ENCODE peak calls at places on chromosome 3, in five cellular contexts. J is T-helper 9 cell; O is WERI-Rb-1; L is BE2C; Z is activated CD8-positive, alpha-beta memory T cell treated with anti-CD3 and anti-CD28 coated beads for 48 hours. D is an unnamed sample.

GRCh38 chr3:449711-450110 is 253.1 kb downstream of the CHL1 start:
- DNase-seq in J (no peak), O (no peak), L (no peak), Z (no peak), D (no peak)

GRCh38 chr3:122660575-122660974 is 20.1 kb upstream of the PARP14 start:
- DNase-seq in J (no peak), O (no peak), L (no peak), Z (no peak), D (no peak)

GRCh38 chr3:98901032-98901464 is 447 bp downstream of the DCBLD2 start:
- DNase-seq in J (peak), O (peak), L (peak), Z (no peak), D (no peak)

GRCh38 chr3:72573051-72573450 is 275.2 kb downstream of the SHQ1 start:
- DNase-seq in J (no peak), O (no peak), L (no peak), Z (no peak), D (no peak)

GRCh38 chr3:172104471-172105072 is 65.2 kb downstream of the FNDC3B start:
- DNase-seq in J (no peak), O (no peak), L (no peak), Z (no peak), D (no peak)

GRCh38 chr3:114454592-114455251 is 160.9 kb downstream of the TIGIT start:
- DNase-seq in J (no peak), O (no peak), L (peak), Z (no peak), D (no peak)

GRCh38 chr3:128355549-128355930 is 111.2 kb downstream of the DNAJB8 start:
- DNase-seq in J (no peak), O (no peak), L (no peak), Z (no peak), D (no peak)

GRCh38 chr3:64462203-64463120 is 225.3 kb downstream of the ADAMTS9 start:
- DNase-seq in J (no peak), O (peak), L (no peak), Z (no peak), D (peak)

GRCh38 chr3:132232231-132232792 is 84.9 kb upstream of the ACP3 start:
- DNase-seq in J (no peak), O (no peak), L (no peak), Z (no peak), D (no peak)

GRCh38 chr3:50738252-50738598 is 63.5 kb downstream of the DOCK3 start:
- DNase-seq in J (no peak), O (no peak), L (no peak), Z (no peak), D (no peak)

GRCh38 chr3:14740983-14741382 is 66.0 kb downstream of the C3orf20 start:
- DNase-seq in J (no peak), O (no peak), L (no peak), Z (no peak), D (no peak)

GRCh38 chr3:46368569-46368968 is 2.2 kb upstream of the CCR5 start:
- DNase-seq in J (peak), O (no peak), L (no peak), Z (no peak), D (no peak)

GRCh38 chr3:147410518-147411234 is 1.5 kb downstream of the ZIC1 start:
- DNase-seq in J (no peak), O (no peak), L (no peak), Z (no peak), D (peak)

GRCh38 chr3:81465510-81465909 is 295.9 kb downstream of the GBE1 start:
- DNase-seq in J (no peak), O (no peak), L (no peak), Z (no peak), D (no peak)

GRCh38 chr3:157089455-157090221 is 70.3 kb downstream of the CCNL1 start:
- DNase-seq in J (peak), O (peak), L (no peak), Z (no peak), D (no peak)

GRCh38 chr3:14335774-14336413 is 66.5 kb upstream of the SLC6A6 start:
- DNase-seq in J (no peak), O (no peak), L (no peak), Z (no peak), D (no peak)

GRCh38 chr3:56753206-56753605 is 48.5 kb downstream of the ARHGEF3 start:
- DNase-seq in J (no peak), O (no peak), L (no peak), Z (no peak), D (no peak)

GRCh38 chr3:151009430-151009829 is 36.9 kb upstream of the CLRN1 start:
- DNase-seq in J (no peak), O (no peak), L (no peak), Z (no peak), D (no peak)

GRCh38 chr3:14600075-14600474 is 51.5 kb upstream of the CCDC174 start:
- DNase-seq in J (no peak), O (no peak), L (no peak), Z (no peak), D (no peak)

GRCh38 chr3:41212088-41212487 is 12.8 kb downstream of the CTNNB1 start:
- DNase-seq in J (no peak), O (no peak), L (no peak), Z (no peak), D (no peak)

GRCh38 chr3:192121921-192122320 is 605.4 kb downstream of the FGF12 start:
- DNase-seq in J (no peak), O (no peak), L (no peak), Z (no peak), D (no peak)

GRCh38 chr3:71680588-71680987 is 44.6 kb downstream of the EIF4E3 start:
- DNase-seq in J (no peak), O (no peak), L (no peak), Z (no peak), D (peak)

GRCh38 chr3:23540600-23540999 is 265.2 kb upstream of the UBE2E1 start:
- DNase-seq in J (no peak), O (no peak), L (peak), Z (no peak), D (no peak)

GRCh38 chr3:66582721-66583141 is 81.9 kb upstream of the LRIG1 start:
- DNase-seq in J (peak), O (peak), L (no peak), Z (no peak), D (no peak)

GRCh38 chr3:112261742-112262141 is 32.3 kb downstream of the SLC9C1 start:
- DNase-seq in J (no peak), O (no peak), L (no peak), Z (no peak), D (no peak)

GRCh38 chr3:131260525-131260924 is 121.0 kb upstream of the NUDT16 start:
- DNase-seq in J (no peak), O (no peak), L (no peak), Z (no peak), D (no peak)

GRCh38 chr3:184300377-184300717 is 1.3 kb downstream of the PSMD2 start:
- DNase-seq in J (no peak), O (no peak), L (no peak), Z (no peak), D (peak)

GRCh38 chr3:105367406-105368213 is 901 bp downstream of the ALCAM start:
- DNase-seq in J (peak), O (peak), L (peak), Z (peak), D (no peak)

GRCh38 chr3:126612464-126613205 is 42.3 kb downstream of the TXNRD3 start:
- DNase-seq in J (no peak), O (no peak), L (peak), Z (no peak), D (no peak)

GRCh38 chr3:41574900-41575299 is 375.6 kb downstream of the CTNNB1 start:
- DNase-seq in J (no peak), O (no peak), L (no peak), Z (no peak), D (no peak)

GRCh38 chr3:100761211-100761921 is 52.1 kb downstream of the TFG start:
- DNase-seq in J (no peak), O (peak), L (no peak), Z (no peak), D (no peak)

GRCh38 chr3:55894605-55895004 is 407.5 kb upstream of the WNT5A start:
- DNase-seq in J (no peak), O (no peak), L (no peak), Z (no peak), D (no peak)

GRCh38 chr3:61315874-61316273 is 64.6 kb upstream of the FHIT start:
- DNase-seq in J (no peak), O (no peak), L (no peak), Z (no peak), D (no peak)

GRCh38 chr3:41148446-41148845 is 50.9 kb upstream of the CTNNB1 start:
- DNase-seq in J (no peak), O (peak), L (no peak), Z (no peak), D (no peak)

GRCh38 chr3:55204417-55204816 is 276.6 kb upstream of the LRTM1 start:
- DNase-seq in J (no peak), O (no peak), L (no peak), Z (no peak), D (no peak)

GRCh38 chr3:187804120-187805106 is 59.1 kb upstream of the BCL6 start:
- DNase-seq in J (no peak), O (no peak), L (no peak), Z (no peak), D (no peak)

GRCh38 chr3:128011140-128011539 is 41.1 kb upstream of the SEC61A1 start:
- DNase-seq in J (no peak), O (peak), L (peak), Z (no peak), D (no peak)

GRCh38 chr3:183031826-183032225 is 51.5 kb upstream of the DCUN1D1 start:
- DNase-seq in J (no peak), O (no peak), L (no peak), Z (no peak), D (no peak)

GRCh38 chr3:194344012-194344411 is 7.1 kb downstream of the CPN2 start:
- DNase-seq in J (peak), O (peak), L (peak), Z (peak), D (no peak)

D was measured in HS-5.